ENCODE peak calls at places on chromosomes 7 and 10, in ten cellular contexts. One of them, this sample, is unnamed.

GRCh38 chr7:33509251-33509650 is 379.9 kb downstream of the BBS9 start:
- DNase-seq in tibial artery: no peak
- DNase-seq in GM10248: no peak
- DNase-seq in neural progenitor cell: no peak
- DNase-seq in dorsolateral prefrontal cortex: no peak
- DNase-seq in transverse colon: no peak
- DNase-seq in A549: no peak
- DNase-seq in AG04450: no peak
- DNase-seq in astrocyte: no peak
- DNase-seq in IMR-90: no peak
- DNase-seq in this sample: no peak

GRCh38 chr10:93149761-93150160 is 76.1 kb downstream of the CYP26A1 start:
- DNase-seq in tibial artery: no peak
- DNase-seq in GM10248: no peak
- DNase-seq in neural progenitor cell: no peak
- DNase-seq in dorsolateral prefrontal cortex: no peak
- DNase-seq in transverse colon: no peak
- DNase-seq in A549: no peak
- DNase-seq in AG04450: no peak
- DNase-seq in astrocyte: peak
- DNase-seq in IMR-90: peak
- DNase-seq in this sample: no peak

GRCh38 chr10:83954193-83954794 is 185.0 kb upstream of the GHITM start:
- DNase-seq in tibial artery: no peak
- DNase-seq in GM10248: no peak
- DNase-seq in neural progenitor cell: no peak
- DNase-seq in dorsolateral prefrontal cortex: no peak
- DNase-seq in transverse colon: no peak
- DNase-seq in A549: no peak
- DNase-seq in AG04450: no peak
- DNase-seq in astrocyte: no peak
- DNase-seq in IMR-90: no peak
- DNase-seq in this sample: no peak

GRCh38 chr10:103153765-103154197 is 39.3 kb downstream of the NT5C2 start:
- DNase-seq in tibial artery: no peak
- DNase-seq in GM10248: no peak
- DNase-seq in neural progenitor cell: peak
- DNase-seq in dorsolateral prefrontal cortex: no peak
- DNase-seq in transverse colon: no peak
- DNase-seq in A549: no peak
- DNase-seq in AG04450: no peak
- DNase-seq in astrocyte: peak
- DNase-seq in IMR-90: peak
- DNase-seq in this sample: no peak

GRCh38 chr7:31175672-31176071 is 123.6 kb downstream of the ADCYAP1R1 start:
- DNase-seq in tibial artery: no peak
- DNase-seq in GM10248: no peak
- DNase-seq in neural progenitor cell: peak
- DNase-seq in dorsolateral prefrontal cortex: no peak
- DNase-seq in transverse colon: no peak
- DNase-seq in A549: peak
- DNase-seq in AG04450: no peak
- DNase-seq in astrocyte: no peak
- DNase-seq in IMR-90: no peak
- DNase-seq in this sample: no peak

GRCh38 chr10:77741746-77742145 is 104.1 kb upstream of the KCNMA1 start:
- DNase-seq in tibial artery: no peak
- DNase-seq in GM10248: no peak
- DNase-seq in neural progenitor cell: no peak
- DNase-seq in dorsolateral prefrontal cortex: no peak
- DNase-seq in transverse colon: no peak
- DNase-seq in A549: no peak
- DNase-seq in AG04450: no peak
- DNase-seq in astrocyte: peak
- DNase-seq in IMR-90: peak
- DNase-seq in this sample: no peak

GRCh38 chr7:26200113-26200443 is 468 bp downstream of the HNRNPA2B1 start:
- DNase-seq in tibial artery: peak
- DNase-seq in GM10248: peak
- DNase-seq in neural progenitor cell: peak
- DNase-seq in dorsolateral prefrontal cortex: peak
- DNase-seq in transverse colon: peak
- DNase-seq in A549: no peak
- DNase-seq in AG04450: no peak
- DNase-seq in astrocyte: no peak
- DNase-seq in IMR-90: no peak
- DNase-seq in this sample: peak

GRCh38 chr10:118401708-118402107 is 59.6 kb upstream of the FAM204A start:
- DNase-seq in tibial artery: no peak
- DNase-seq in GM10248: no peak
- DNase-seq in neural progenitor cell: no peak
- DNase-seq in dorsolateral prefrontal cortex: no peak
- DNase-seq in transverse colon: no peak
- DNase-seq in A549: no peak
- DNase-seq in AG04450: no peak
- DNase-seq in astrocyte: no peak
- DNase-seq in IMR-90: no peak
- DNase-seq in this sample: no peak

GRCh38 chr10:10826125-10826524 is 191.5 kb upstream of the CELF2 start:
- DNase-seq in tibial artery: no peak
- DNase-seq in GM10248: no peak
- DNase-seq in neural progenitor cell: no peak
- DNase-seq in dorsolateral prefrontal cortex: no peak
- DNase-seq in transverse colon: no peak
- DNase-seq in A549: no peak
- DNase-seq in AG04450: peak
- DNase-seq in astrocyte: peak
- DNase-seq in IMR-90: peak
- DNase-seq in this sample: no peak

GRCh38 chr10:126131338-126131737 is 235.0 kb downstream of the FANK1 start:
- DNase-seq in tibial artery: no peak
- DNase-seq in GM10248: no peak
- DNase-seq in neural progenitor cell: no peak
- DNase-seq in dorsolateral prefrontal cortex: no peak
- DNase-seq in transverse colon: no peak
- DNase-seq in A549: no peak
- DNase-seq in AG04450: no peak
- DNase-seq in astrocyte: peak
- DNase-seq in IMR-90: peak
- DNase-seq in this sample: peak

GRCh38 chr10:31000071-31000787 is 31.4 kb downstream of the ZNF438 start:
- DNase-seq in tibial artery: no peak
- DNase-seq in GM10248: no peak
- DNase-seq in neural progenitor cell: no peak
- DNase-seq in dorsolateral prefrontal cortex: no peak
- DNase-seq in transverse colon: no peak
- DNase-seq in A549: no peak
- DNase-seq in AG04450: no peak
- DNase-seq in astrocyte: no peak
- DNase-seq in IMR-90: no peak
- DNase-seq in this sample: no peak

GRCh38 chr7:48035301-48035966 is at the start of gene C7orf57:
- DNase-seq in tibial artery: peak
- DNase-seq in GM10248: peak
- DNase-seq in neural progenitor cell: peak
- DNase-seq in dorsolateral prefrontal cortex: peak
- DNase-seq in transverse colon: peak
- DNase-seq in A549: peak
- DNase-seq in AG04450: peak
- DNase-seq in astrocyte: peak
- DNase-seq in IMR-90: peak
- DNase-seq in this sample: peak
- TF ChIP-seq CTCF in tibial artery: peak
- TF ChIP-seq CTCF in GM10248: no peak
- TF ChIP-seq CTCF in neural progenitor cell: peak
- TF ChIP-seq CTCF in dorsolateral prefrontal cortex: peak
- TF ChIP-seq CTCF in transverse colon: no peak
- TF ChIP-seq CTCF in A549: peak
- TF ChIP-seq CTCF in AG04450: peak
- TF ChIP-seq CTCF in astrocyte: no peak
- TF ChIP-seq CTCF in IMR-90: peak
- TF ChIP-seq CTCF in this sample: no peak

DNA sequence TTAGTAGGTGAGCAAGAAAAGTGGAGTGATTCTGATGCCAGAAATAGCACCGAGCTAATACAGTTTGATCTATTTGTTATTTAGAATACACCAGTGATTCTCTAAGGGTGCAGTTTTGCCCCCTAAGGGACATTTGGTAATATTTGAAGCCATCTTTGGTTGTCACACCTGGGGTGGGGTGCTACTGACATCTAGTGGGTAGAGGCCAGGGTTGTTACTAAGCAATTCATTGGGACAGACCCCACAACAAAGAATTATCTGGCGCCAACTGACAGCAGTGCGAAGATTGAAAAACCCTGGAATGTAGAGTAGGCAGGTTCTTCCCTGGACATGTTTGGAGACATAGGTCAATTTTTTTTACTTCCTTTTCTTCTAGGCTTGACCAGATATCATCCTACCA is 14.6 kb downstream of the PALS2 start:
- DNase-seq in tibial artery: no peak
- DNase-seq in GM10248: no peak
- DNase-seq in neural progenitor cell: peak
- DNase-seq in dorsolateral prefrontal cortex: no peak
- DNase-seq in transverse colon: no peak
- DNase-seq in A549: no peak
- DNase-seq in AG04450: no peak
- DNase-seq in astrocyte: no peak
- DNase-seq in IMR-90: no peak
- DNase-seq in this sample: peak
- TF ChIP-seq CTCF in tibial artery: peak
- TF ChIP-seq CTCF in GM10248: peak
- TF ChIP-seq CTCF in neural progenitor cell: peak
- TF ChIP-seq CTCF in dorsolateral prefrontal cortex: peak
- TF ChIP-seq CTCF in transverse colon: peak
- TF ChIP-seq CTCF in A549: peak
- TF ChIP-seq CTCF in AG04450: peak
- TF ChIP-seq CTCF in astrocyte: peak
- TF ChIP-seq CTCF in IMR-90: peak
- TF ChIP-seq CTCF in this sample: peak

GRCh38 chr10:131221632-131222277 is 89.8 kb downstream of the TCERG1L start:
- DNase-seq in tibial artery: no peak
- DNase-seq in GM10248: no peak
- DNase-seq in neural progenitor cell: no peak
- DNase-seq in dorsolateral prefrontal cortex: no peak
- DNase-seq in transverse colon: no peak
- DNase-seq in A549: no peak
- DNase-seq in AG04450: no peak
- DNase-seq in astrocyte: no peak
- DNase-seq in IMR-90: no peak
- DNase-seq in this sample: no peak

GRCh38 chr10:131219584-131219886 is 92.0 kb downstream of the TCERG1L start:
- DNase-seq in tibial artery: no peak
- DNase-seq in GM10248: no peak
- DNase-seq in neural progenitor cell: no peak
- DNase-seq in dorsolateral prefrontal cortex: no peak
- DNase-seq in transverse colon: no peak
- DNase-seq in A549: no peak
- DNase-seq in AG04450: no peak
- DNase-seq in astrocyte: no peak
- DNase-seq in IMR-90: no peak
- DNase-seq in this sample: no peak

GRCh38 chr10:131220601-131221171 is 90.8 kb downstream of the TCERG1L start:
- DNase-seq in tibial artery: no peak
- DNase-seq in GM10248: no peak
- DNase-seq in neural progenitor cell: no peak
- DNase-seq in dorsolateral prefrontal cortex: no peak
- DNase-seq in transverse colon: no peak
- DNase-seq in A549: no peak
- DNase-seq in AG04450: no peak
- DNase-seq in astrocyte: no peak
- DNase-seq in IMR-90: no peak
- DNase-seq in this sample: no peak

GRCh38 chr10:131218811-131219583 is 92.5 kb downstream of the TCERG1L start:
- DNase-seq in tibial artery: no peak
- DNase-seq in GM10248: no peak
- DNase-seq in neural progenitor cell: no peak
- DNase-seq in dorsolateral prefrontal cortex: no peak
- DNase-seq in transverse colon: no peak
- DNase-seq in A549: no peak
- DNase-seq in AG04450: no peak
- DNase-seq in astrocyte: no peak
- DNase-seq in IMR-90: no peak
- DNase-seq in this sample: no peak

GRCh38 chr10:131219955-131220489 is 91.5 kb downstream of the TCERG1L start:
- DNase-seq in tibial artery: no peak
- DNase-seq in GM10248: no peak
- DNase-seq in neural progenitor cell: no peak
- DNase-seq in dorsolateral prefrontal cortex: no peak
- DNase-seq in transverse colon: no peak
- DNase-seq in A549: no peak
- DNase-seq in AG04450: no peak
- DNase-seq in astrocyte: no peak
- DNase-seq in IMR-90: no peak
- DNase-seq in this sample: no peak
- TF ChIP-seq CTCF in tibial artery: no peak
- TF ChIP-seq CTCF in GM10248: no peak
- TF ChIP-seq CTCF in neural progenitor cell: no peak
- TF ChIP-seq CTCF in dorsolateral prefrontal cortex: no peak
- TF ChIP-seq CTCF in transverse colon: no peak
- TF ChIP-seq CTCF in A549: no peak
- TF ChIP-seq CTCF in AG04450: no peak
- TF ChIP-seq CTCF in astrocyte: no peak
- TF ChIP-seq CTCF in IMR-90: no peak
- TF ChIP-seq CTCF in this sample: no peak

GRCh38 chr10:44731271-44731670 is 179.9 kb upstream of the TMEM72 start:
- DNase-seq in tibial artery: no peak
- DNase-seq in GM10248: no peak
- DNase-seq in neural progenitor cell: no peak
- DNase-seq in dorsolateral prefrontal cortex: no peak
- DNase-seq in transverse colon: no peak
- DNase-seq in A549: no peak
- DNase-seq in AG04450: no peak
- DNase-seq in astrocyte: no peak
- DNase-seq in IMR-90: no peak
- DNase-seq in this sample: no peak

DNA sequence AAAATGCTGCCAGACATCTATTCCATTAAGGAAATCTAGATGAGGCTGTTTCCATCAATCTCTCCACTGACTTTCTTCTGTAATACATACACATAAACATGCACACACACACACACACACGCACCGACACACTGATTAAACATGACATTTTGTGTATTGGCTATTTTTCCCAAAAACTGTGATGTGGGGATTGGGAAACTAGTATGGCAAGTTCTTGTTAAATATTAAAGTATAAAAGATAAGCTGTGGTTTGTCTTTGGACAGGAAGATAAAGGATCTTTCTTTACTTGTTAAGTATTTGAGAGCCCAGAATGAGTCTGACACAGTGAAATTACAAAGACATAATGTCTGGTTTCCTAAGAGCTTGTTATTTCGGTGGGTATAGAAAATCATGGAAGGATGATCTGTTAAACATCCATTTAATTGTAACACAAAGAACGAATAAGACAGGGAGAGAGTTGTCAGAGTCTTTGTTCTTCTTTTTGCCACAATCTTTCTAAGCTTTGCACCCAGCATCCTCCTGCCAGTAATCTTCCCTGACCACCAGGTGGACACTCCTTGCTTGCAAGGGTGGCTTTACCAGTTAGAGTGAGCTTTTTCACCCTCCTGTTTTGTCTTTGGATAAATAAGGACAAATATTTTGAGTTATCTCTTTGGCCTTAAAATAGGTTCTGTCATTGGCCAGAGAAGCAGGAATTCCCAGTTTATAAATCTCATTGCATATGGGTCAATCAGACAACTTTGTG is 177.2 kb upstream of the TMEM72 start:
- DNase-seq in tibial artery: no peak
- DNase-seq in GM10248: no peak
- DNase-seq in neural progenitor cell: peak
- DNase-seq in dorsolateral prefrontal cortex: no peak
- DNase-seq in transverse colon: no peak
- DNase-seq in A549: no peak
- DNase-seq in AG04450: no peak
- DNase-seq in astrocyte: peak
- DNase-seq in IMR-90: no peak
- DNase-seq in this sample: no peak
- TF ChIP-seq CTCF in tibial artery: no peak
- TF ChIP-seq CTCF in GM10248: no peak
- TF ChIP-seq CTCF in neural progenitor cell: peak
- TF ChIP-seq CTCF in dorsolateral prefrontal cortex: no peak
- TF ChIP-seq CTCF in transverse colon: no peak
- TF ChIP-seq CTCF in A549: no peak
- TF ChIP-seq CTCF in AG04450: peak
- TF ChIP-seq CTCF in astrocyte: no peak
- TF ChIP-seq CTCF in IMR-90: peak
- TF ChIP-seq CTCF in this sample: peak

This sample was measured in glutamatergic neuron.